ENCODE peak calls at places on chromosome 4, in six cellular contexts. One of them, this sample, is unnamed.

GRCh38 chr4:155592568-155593343 is 73.9 kb upstream of the GUCY1A1 start:
- DNase-seq in heart left ventricle: no peak
- DNase-seq in IMR-90: peak; percentile 84
- DNase-seq in Peyer's patch: no peak
- DNase-seq in HepG2: no peak
- DNase-seq in sigmoid colon: no peak
- DNase-seq in this sample: no peak

GRCh38 chr4:47704693-47705325 is 133.1 kb downstream of the CORIN start:
- DNase-seq in heart left ventricle: peak; percentile 60
- DNase-seq in IMR-90: peak; percentile 37
- DNase-seq in Peyer's patch: no peak
- DNase-seq in HepG2: peak; percentile 58
- DNase-seq in sigmoid colon: no peak
- DNase-seq in this sample: peak; percentile 35

GRCh38 chr4:155371432-155372043 is 5.2 kb downstream of the MAP9 start:
- DNase-seq in heart left ventricle: no peak
- DNase-seq in IMR-90: peak; percentile 21
- DNase-seq in Peyer's patch: no peak
- DNase-seq in HepG2: no peak
- DNase-seq in sigmoid colon: no peak
- DNase-seq in this sample: no peak

GRCh38 chr4:8704632-8705031 is 112.1 kb downstream of the CPZ start:
- DNase-seq in heart left ventricle: peak; percentile 31
- DNase-seq in IMR-90: no peak
- DNase-seq in Peyer's patch: no peak
- DNase-seq in HepG2: no peak
- DNase-seq in sigmoid colon: peak; percentile 60
- DNase-seq in this sample: no peak

GRCh38 chr4:145285928-145286327 is 105.5 kb upstream of the OTUD4 start:
- DNase-seq in heart left ventricle: no peak
- DNase-seq in IMR-90: peak; percentile 52
- DNase-seq in Peyer's patch: no peak
- DNase-seq in HepG2: no peak
- DNase-seq in sigmoid colon: no peak
- DNase-seq in this sample: no peak

GRCh38 chr4:113289736-113290135 is 240.3 kb downstream of the ANK2 start:
- DNase-seq in heart left ventricle: no peak
- DNase-seq in IMR-90: peak; percentile 47
- DNase-seq in Peyer's patch: no peak
- DNase-seq in HepG2: no peak
- DNase-seq in sigmoid colon: no peak
- DNase-seq in this sample: no peak

GRCh38 chr4:18691431-18692200 is 670.1 kb upstream of the LCORL start:
- DNase-seq in heart left ventricle: no peak
- DNase-seq in IMR-90: no peak
- DNase-seq in Peyer's patch: no peak
- DNase-seq in HepG2: peak; percentile 2
- DNase-seq in sigmoid colon: no peak
- DNase-seq in this sample: no peak

GRCh38 chr4:104491826-104492771 is 2.6 kb downstream of the CXXC4 start:
- DNase-seq in heart left ventricle: no peak
- DNase-seq in IMR-90: no peak
- DNase-seq in Peyer's patch: peak; percentile 50
- DNase-seq in HepG2: no peak
- DNase-seq in sigmoid colon: no peak
- DNase-seq in this sample: no peak

GRCh38 chr4:173074501-173074946 is 94.1 kb upstream of the GALNT7 start:
- DNase-seq in heart left ventricle: no peak
- DNase-seq in IMR-90: peak; percentile 80
- DNase-seq in Peyer's patch: no peak
- DNase-seq in HepG2: no peak
- DNase-seq in sigmoid colon: no peak
- DNase-seq in this sample: peak; percentile 37

GRCh38 chr4:14853186-14853946 is 148.9 kb upstream of the CPEB2 start:
- DNase-seq in heart left ventricle: no peak
- DNase-seq in IMR-90: peak; percentile 95
- DNase-seq in Peyer's patch: no peak
- DNase-seq in HepG2: no peak
- DNase-seq in sigmoid colon: no peak
- DNase-seq in this sample: no peak

GRCh38 chr4:8251110-8251883 is 18.3 kb upstream of the HTRA3 start:
- DNase-seq in heart left ventricle: no peak
- DNase-seq in IMR-90: no peak
- DNase-seq in Peyer's patch: no peak
- DNase-seq in HepG2: no peak
- DNase-seq in sigmoid colon: no peak
- DNase-seq in this sample: no peak

GRCh38 chr4:110183643-110184042 is 14.8 kb downstream of the ELOVL6 start:
- DNase-seq in heart left ventricle: no peak
- DNase-seq in IMR-90: no peak
- DNase-seq in Peyer's patch: no peak
- DNase-seq in HepG2: no peak
- DNase-seq in sigmoid colon: no peak
- DNase-seq in this sample: no peak

GRCh38 chr4:40246938-40247337 is 50.1 kb downstream of the RHOH start:
- DNase-seq in heart left ventricle: no peak
- DNase-seq in IMR-90: no peak
- DNase-seq in Peyer's patch: no peak
- DNase-seq in HepG2: no peak
- DNase-seq in sigmoid colon: no peak
- DNase-seq in this sample: no peak

DNA sequence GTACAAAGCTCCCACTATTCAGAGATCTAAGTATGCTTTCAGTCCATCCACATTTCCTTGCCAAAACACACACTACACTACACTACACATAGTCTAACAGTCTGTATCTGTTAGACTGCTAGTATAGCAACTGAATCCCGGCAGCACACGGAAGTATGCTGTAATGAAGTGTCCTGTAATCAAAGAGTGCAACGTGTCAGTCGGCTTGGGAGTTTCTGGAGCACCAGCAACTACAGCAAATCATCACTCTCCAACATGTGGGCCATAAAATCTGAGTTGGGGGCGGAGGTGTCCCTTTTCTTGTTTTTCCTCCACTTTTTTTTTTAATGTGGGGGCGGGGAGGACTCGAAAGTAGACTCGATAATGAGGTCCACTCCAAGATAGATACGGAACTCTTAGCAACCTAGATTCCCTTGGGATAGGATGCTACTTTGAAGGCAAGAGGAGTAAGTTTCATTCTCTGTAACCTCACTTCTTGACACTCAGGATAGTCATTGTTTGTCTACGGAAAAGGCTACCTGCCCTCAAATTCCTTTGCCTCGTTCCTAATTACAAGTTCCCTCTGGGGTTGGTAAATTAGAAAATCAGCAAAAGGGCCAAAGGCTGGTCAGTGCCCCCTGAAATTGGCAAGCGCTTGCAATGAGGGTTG is 722 bp downstream of the SLC10A7 start:
- DNase-seq in heart left ventricle: no peak
- DNase-seq in IMR-90: peak; percentile 63
- DNase-seq in Peyer's patch: peak; percentile 52
- DNase-seq in HepG2: peak; percentile 71
- DNase-seq in sigmoid colon: no peak
- DNase-seq in this sample: peak; percentile 46
- TF ChIP-seq POLR2A in heart left ventricle: no peak
- TF ChIP-seq POLR2A in IMR-90: peak; percentile 6
- TF ChIP-seq POLR2A in Peyer's patch: peak; percentile 24
- TF ChIP-seq POLR2A in HepG2: peak; percentile 63
- TF ChIP-seq POLR2A in sigmoid colon: no peak
- TF ChIP-seq POLR2A in this sample: no peak

GRCh38 chr4:1928356-1929235 is 57.4 kb downstream of the NSD2 start:
- DNase-seq in heart left ventricle: no peak
- DNase-seq in IMR-90: peak; percentile 27
- DNase-seq in Peyer's patch: no peak
- DNase-seq in HepG2: no peak
- DNase-seq in sigmoid colon: no peak
- DNase-seq in this sample: no peak
- TF ChIP-seq POLR2A in heart left ventricle: no peak
- TF ChIP-seq POLR2A in IMR-90: no peak
- TF ChIP-seq POLR2A in Peyer's patch: no peak
- TF ChIP-seq POLR2A in HepG2: no peak
- TF ChIP-seq POLR2A in sigmoid colon: no peak
- TF ChIP-seq POLR2A in this sample: no peak

DNA sequence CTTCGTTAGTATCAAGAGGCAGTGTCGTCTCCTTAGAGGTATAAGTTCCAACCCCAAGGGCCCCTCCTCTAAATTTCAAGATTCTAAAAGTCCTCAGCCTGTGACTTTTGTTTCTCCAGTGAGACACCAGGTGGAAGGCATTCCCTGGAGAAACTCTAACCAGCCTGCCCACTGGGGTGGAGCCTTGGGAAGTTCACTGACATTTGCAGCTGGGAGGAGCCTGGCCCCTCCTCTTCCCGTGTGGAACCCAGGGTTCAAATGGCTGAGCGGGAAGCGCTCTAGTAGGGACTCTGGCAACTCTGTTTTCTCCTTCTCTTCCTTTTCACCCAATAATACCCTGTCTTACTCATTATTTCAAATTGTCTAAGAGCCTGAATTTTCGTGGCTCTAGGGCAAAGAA is 325.0 kb downstream of the TLL1 start:
- DNase-seq in heart left ventricle: no peak
- DNase-seq in IMR-90: no peak
- DNase-seq in Peyer's patch: no peak
- DNase-seq in HepG2: no peak
- DNase-seq in sigmoid colon: no peak
- DNase-seq in this sample: no peak
- TF ChIP-seq POLR2A in heart left ventricle: no peak
- TF ChIP-seq POLR2A in IMR-90: no peak
- TF ChIP-seq POLR2A in Peyer's patch: no peak
- TF ChIP-seq POLR2A in HepG2: no peak
- TF ChIP-seq POLR2A in sigmoid colon: no peak
- TF ChIP-seq POLR2A in this sample: no peak

GRCh38 chr4:55727746-55728145 is 91.6 kb upstream of the NMU start:
- DNase-seq in heart left ventricle: no peak
- DNase-seq in IMR-90: no peak
- DNase-seq in Peyer's patch: no peak
- DNase-seq in HepG2: no peak
- DNase-seq in sigmoid colon: no peak
- DNase-seq in this sample: no peak
- TF ChIP-seq POLR2A in heart left ventricle: no peak
- TF ChIP-seq POLR2A in IMR-90: no peak
- TF ChIP-seq POLR2A in Peyer's patch: no peak
- TF ChIP-seq POLR2A in HepG2: no peak
- TF ChIP-seq POLR2A in sigmoid colon: no peak
- TF ChIP-seq POLR2A in this sample: no peak

GRCh38 chr4:139028191-139028661 is 12.6 kb downstream of the NOCT start:
- DNase-seq in heart left ventricle: peak; percentile 75
- DNase-seq in IMR-90: no peak
- DNase-seq in Peyer's patch: no peak
- DNase-seq in HepG2: no peak
- DNase-seq in sigmoid colon: no peak
- DNase-seq in this sample: peak; percentile 80
- TF ChIP-seq POLR2A in heart left ventricle: peak; percentile 40
- TF ChIP-seq POLR2A in IMR-90: no peak
- TF ChIP-seq POLR2A in Peyer's patch: no peak
- TF ChIP-seq POLR2A in HepG2: no peak
- TF ChIP-seq POLR2A in sigmoid colon: no peak
- TF ChIP-seq POLR2A in this sample: no peak

GRCh38 chr4:153488719-153489384 is 22.7 kb downstream of the TMEM131L start:
- DNase-seq in heart left ventricle: peak; percentile 75
- DNase-seq in IMR-90: no peak
- DNase-seq in Peyer's patch: no peak
- DNase-seq in HepG2: no peak
- DNase-seq in sigmoid colon: no peak
- DNase-seq in this sample: no peak

GRCh38 chr4:153485860-153486259 is 19.7 kb downstream of the TMEM131L start:
- DNase-seq in heart left ventricle: no peak
- DNase-seq in IMR-90: no peak
- DNase-seq in Peyer's patch: no peak
- DNase-seq in HepG2: no peak
- DNase-seq in sigmoid colon: no peak
- DNase-seq in this sample: no peak

GRCh38 chr4:153488006-153488718 is 22.0 kb downstream of the TMEM131L start:
- DNase-seq in heart left ventricle: no peak
- DNase-seq in IMR-90: peak; percentile 53
- DNase-seq in Peyer's patch: no peak
- DNase-seq in HepG2: no peak
- DNase-seq in sigmoid colon: no peak
- DNase-seq in this sample: no peak

GRCh38 chr4:153485374-153485773 is 19.2 kb downstream of the TMEM131L start:
- DNase-seq in heart left ventricle: no peak
- DNase-seq in IMR-90: no peak
- DNase-seq in Peyer's patch: no peak
- DNase-seq in HepG2: no peak
- DNase-seq in sigmoid colon: no peak
- DNase-seq in this sample: no peak

GRCh38 chr4:153486281-153487151 is 20.4 kb downstream of the TMEM131L start:
- DNase-seq in heart left ventricle: no peak
- DNase-seq in IMR-90: peak; percentile 91
- DNase-seq in Peyer's patch: no peak
- DNase-seq in HepG2: peak; percentile 72
- DNase-seq in sigmoid colon: no peak
- DNase-seq in this sample: peak; percentile 38
- TF ChIP-seq POLR2A in heart left ventricle: no peak
- TF ChIP-seq POLR2A in IMR-90: no peak
- TF ChIP-seq POLR2A in Peyer's patch: no peak
- TF ChIP-seq POLR2A in HepG2: no peak
- TF ChIP-seq POLR2A in sigmoid colon: no peak
- TF ChIP-seq POLR2A in this sample: no peak

DNA sequence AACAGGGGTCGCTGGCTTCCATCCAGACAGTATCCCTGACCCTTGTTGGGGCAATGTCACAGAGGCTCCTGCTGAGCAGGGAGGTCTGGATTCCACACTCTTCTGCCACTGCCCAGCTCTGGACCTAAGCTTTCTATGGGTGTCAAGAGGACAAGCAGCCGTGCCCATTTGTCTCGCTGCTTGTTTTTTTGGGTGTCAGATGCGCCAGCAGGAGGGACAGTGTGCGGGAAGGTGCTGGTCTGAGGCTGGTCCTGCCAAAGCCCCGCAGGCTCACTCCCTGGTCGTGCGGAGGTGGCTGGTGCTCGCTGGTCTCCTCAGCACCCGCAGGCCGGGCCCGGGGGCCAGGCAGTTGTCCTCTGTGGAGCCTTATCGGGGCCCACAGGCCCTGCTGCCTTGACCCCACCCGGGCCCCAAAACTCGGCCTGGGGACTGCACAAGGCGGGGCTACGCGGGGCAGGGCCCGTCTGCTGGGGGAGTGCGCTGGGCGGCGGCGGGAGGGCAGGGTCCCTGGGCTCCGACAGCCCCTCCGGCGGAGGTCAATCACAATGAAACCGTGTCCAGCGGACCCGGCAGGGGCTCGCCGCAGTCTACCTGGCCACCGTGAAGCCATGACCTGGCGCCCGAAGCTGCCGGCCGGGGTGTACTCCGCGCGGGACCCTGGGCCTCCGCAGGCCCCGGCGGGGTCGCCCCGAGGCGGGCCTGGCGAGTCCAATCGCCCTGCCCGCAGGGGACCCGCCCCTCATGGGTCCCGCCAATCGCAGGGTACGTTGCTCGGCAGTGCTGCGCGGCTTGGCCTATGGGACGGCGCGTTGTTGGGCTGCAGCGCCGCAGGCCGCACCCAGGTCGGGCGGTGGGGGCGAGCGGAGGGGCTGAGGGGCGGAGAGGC is at the start of gene ADD1:
- DNase-seq in heart left ventricle: peak; percentile 97
- DNase-seq in IMR-90: peak; percentile 91
- DNase-seq in Peyer's patch: peak; percentile 98
- DNase-seq in HepG2: peak; percentile 81
- DNase-seq in sigmoid colon: peak; percentile 96
- DNase-seq in this sample: peak; percentile 93
- TF ChIP-seq POLR2A in heart left ventricle: peak; percentile 97
- TF ChIP-seq POLR2A in IMR-90: peak; percentile 41
- TF ChIP-seq POLR2A in Peyer's patch: peak; percentile 89
- TF ChIP-seq POLR2A in HepG2: peak; percentile 76
- TF ChIP-seq POLR2A in sigmoid colon: peak; percentile 90
- TF ChIP-seq POLR2A in this sample: peak; percentile 45